ENCODE peak calls at places on chromosome 9, in four cellular contexts. O is amygdala; Q is NCI-H226; N is stimulated activated CD8-positive, alpha-beta memory T cell treated with anti-CD3 and anti-CD28 coated beads, Interleukin-15, amount 100 ng/mL, for 24 hours. A is an unnamed sample.

GRCh38 chr9:115637661-115638060 is 515.9 kb upstream of the PAPPA start:
- DNase-seq in Q (no peak), O (no peak), N (no peak), A (no peak)

GRCh38 chr9:76255781-76256455 is 138.3 kb downstream of the RFK start:
- DNase-seq in Q (peak), O (no peak), N (no peak), A (no peak)

GRCh38 chr9:133282454-133283238 is 7.6 kb upstream of the ABO start:
- DNase-seq in O (no peak), Q (no peak), N (no peak), A (no peak)

GRCh38 chr9:124248992-124249391 is 8.8 kb upstream of the NEK6 start:
- DNase-seq in O (no peak), Q (no peak), N (no peak), A (no peak)

GRCh38 chr9:29882767-29883166 is 2309.5 kb upstream of the C9orf72 start:
- DNase-seq in Q (no peak), O (no peak), N (no peak), A (no peak)

GRCh38 chr9:114507726-114508125 is 2.5 kb upstream of the WHRN start:
- DNase-seq in Q (no peak), N (no peak), O (no peak), A (no peak)

GRCh38 chr9:119160559-119160958 is 208.7 kb downstream of the BRINP1 start:
- DNase-seq in N (no peak), Q (no peak), O (no peak), A (no peak)

GRCh38 chr9:137611623-137612609 is 6.4 kb downstream of the ARRDC1 start:
- DNase-seq in N (no peak), O (no peak), Q (peak), A (peak)

GRCh38 chr9:37988041-37988440 is 81.0 kb downstream of the SHB start:
- DNase-seq in Q (no peak), N (no peak), O (no peak), A (no peak)

GRCh38 chr9:101569736-101570501 is 24.9 kb downstream of the PPP3R2 start:
- DNase-seq in Q (no peak), O (no peak), N (no peak), A (no peak)

GRCh38 chr9:2486988-2487387 is 134.6 kb upstream of the VLDLR start:
- DNase-seq in N (no peak), Q (no peak), O (no peak), A (no peak)

GRCh38 chr9:120668399-120668798 is 45.9 kb downstream of the MEGF9 start:
- DNase-seq in N (no peak), Q (no peak), O (no peak), A (no peak)

GRCh38 chr9:124684140-124684539 is 87.0 kb downstream of the NR6A1 start:
- DNase-seq in N (no peak), Q (no peak), O (no peak), A (no peak)

GRCh38 chr9:21585756-21586752 is 103.9 kb upstream of the IFNE start:
- DNase-seq in N (no peak), Q (no peak), O (no peak), A (no peak)

GRCh38 chr9:138098908-138099791 is 221.6 kb downstream of the CACNA1B start:
- DNase-seq in Q (no peak), N (no peak), O (no peak), A (no peak)

GRCh38 chr9:79233542-79233941 is 338.2 kb upstream of the TLE4 start:
- DNase-seq in N (no peak), O (no peak), Q (no peak), A (no peak)

GRCh38 chr9:4315582-4316215 is 15.8 kb upstream of the GLIS3 start:
- DNase-seq in Q (peak), N (no peak), O (peak), A (peak)

GRCh38 chr9:124357591-124358361 is 57.5 kb downstream of the PSMB7 start:
- DNase-seq in N (no peak), Q (no peak), O (no peak), A (no peak)

GRCh38 chr9:94668424-94668916 is 29.2 kb upstream of the FBP1 start:
- DNase-seq in N (no peak), Q (no peak), O (no peak), A (no peak)

GRCh38 chr9:8860925-8861324 is 1061.3 kb upstream of the DMAC1 start:
- DNase-seq in N (no peak), Q (peak), O (no peak), A (no peak)

GRCh38 chr9:136646827-136647711 is 15.6 kb upstream of the EGFL7 start:
- DNase-seq in O (no peak), Q (no peak), N (no peak), A (no peak)

GRCh38 chr9:115413766-115414382 is 295.9 kb upstream of the TNC start:
- DNase-seq in N (no peak), Q (no peak), O (no peak), A (no peak)

GRCh38 chr9:135858491-135859185 is 48.7 kb downstream of the CAMSAP1 start:
- DNase-seq in N (no peak), O (no peak), Q (no peak), A (no peak)

GRCh38 chr9:127927457-127928231 is 2.9 kb downstream of the PIP5KL1 start:
- DNase-seq in Q (no peak), N (no peak), O (no peak), A (no peak)

GRCh38 chr9:137333016-137333726 is 31.1 kb upstream of the NRARP start:
- DNase-seq in N (no peak), Q (no peak), O (no peak), A (no peak)

GRCh38 chr9:90724880-90725279 is 76.7 kb upstream of the SYK start:
- DNase-seq in N (no peak), O (no peak), Q (no peak), A (no peak)

GRCh38 chr9:134660407-134660806 is 18.8 kb downstream of the COL5A1 start:
- DNase-seq in Q (no peak), N (no peak), O (no peak), A (no peak)

GRCh38 chr9:132026932-132027585 is 52.6 kb downstream of the MED27 start:
- DNase-seq in O (no peak), Q (peak), N (no peak), A (peak)

GRCh38 chr9:16743375-16743774 is 127.1 kb downstream of the BNC2 start:
- DNase-seq in N (no peak), O (no peak), Q (no peak), A (no peak)

GRCh38 chr9:111915425-111915758 is 18.8 kb downstream of the UGCG start:
- DNase-seq in N (no peak), O (no peak), Q (no peak), A (no peak)

GRCh38 chr9:100322954-100323536 is 29.7 kb downstream of the TEX10 start:
- DNase-seq in O (no peak), N (no peak), Q (peak), A (peak)

A was measured in HTR-8/SVneo.